ENCODE peak calls at places on chromosomes 7 and 10, in six cellular contexts. M, T, X, Q, U and Z are unnamed samples.

GRCh38 chr10:101319241-101319915 is 34.6 kb upstream of the BTRC start:
- DNase-seq in M (no peak), T (no peak), U (no peak), X (no peak), Q (no peak), Z (peak)

GRCh38 chr7:141053626-141054025 is 20.2 kb upstream of the TMEM178B start:
- DNase-seq in X (no peak), M (no peak), Q (no peak), U (no peak), T (no peak), Z (no peak)

GRCh38 chr7:66847879-66848810 is 72.9 kb upstream of the TMEM248 start:
- DNase-seq in T (no peak), M (no peak), U (no peak), Q (peak), X (no peak), Z (peak)

GRCh38 chr10:29160110-29160669 is 128.7 kb upstream of the LYZL1 start:
- DNase-seq in M (no peak), T (no peak), X (no peak), U (no peak), Q (peak), Z (peak)

GRCh38 chr7:144391823-144392255 is 11.7 kb downstream of the NOBOX start:
- DNase-seq in M (no peak), X (peak), Q (peak), T (peak), U (peak), Z (peak)

GRCh38 chr10:120017731-120018130 is 125.2 kb downstream of the SEC23IP start:
- DNase-seq in Q (no peak), M (no peak), X (no peak), U (no peak), T (no peak), Z (no peak)

GRCh38 chr10:49606981-49607535 is 3.1 kb upstream of the SLC18A3 start:
- DNase-seq in U (no peak), Q (peak), M (peak), X (peak), T (peak), Z (peak)

GRCh38 chr7:107100824-107101223 is 56.3 kb downstream of the PRKAR2B start:
- DNase-seq in U (no peak), Q (no peak), M (no peak), T (no peak), X (no peak), Z (no peak)

GRCh38 chr7:4612939-4613841 is 68.9 kb upstream of the FOXK1 start:
- DNase-seq in M (peak), T (no peak), Q (peak), X (no peak), U (peak), Z (peak)

GRCh38 chr7:151081170-151082101 is 827 bp upstream of the FASTK start:
- DNase-seq in Q (no peak), U (peak), T (no peak), M (no peak), X (no peak), Z (no peak)

GRCh38 chr10:71854031-71854430 is 3.0 kb upstream of the PSAP start:
- DNase-seq in U (no peak), T (no peak), M (no peak), X (no peak), Q (peak), Z (peak)

GRCh38 chr7:86911703-86912102 is 147.8 kb downstream of the ELAPOR2 start:
- DNase-seq in U (no peak), T (no peak), M (no peak), Q (no peak), X (no peak), Z (no peak)
- TF ChIP-seq CTCF in U (peak), T (no peak), M (no peak), Q (no peak), X (no peak), Z (no peak)

GRCh38 chr10:103712146-103712545 is 143.2 kb downstream of the SH3PXD2A start:
- DNase-seq in X (no peak), Q (no peak), M (no peak), U (no peak), T (no peak), Z (no peak)

GRCh38 chr10:103709341-103709920 is 145.9 kb downstream of the SH3PXD2A start:
- DNase-seq in X (no peak), Q (peak), T (no peak), U (no peak), M (no peak), Z (peak)

GRCh38 chr10:103712898-103713498 is 142.4 kb downstream of the SH3PXD2A start:
- DNase-seq in U (peak), X (peak), M (peak), T (peak), Q (peak), Z (peak)

GRCh38 chr10:103710490-103710889 is 144.9 kb downstream of the SH3PXD2A start:
- DNase-seq in T (no peak), M (no peak), Q (no peak), U (no peak), X (no peak), Z (no peak)

DNA sequence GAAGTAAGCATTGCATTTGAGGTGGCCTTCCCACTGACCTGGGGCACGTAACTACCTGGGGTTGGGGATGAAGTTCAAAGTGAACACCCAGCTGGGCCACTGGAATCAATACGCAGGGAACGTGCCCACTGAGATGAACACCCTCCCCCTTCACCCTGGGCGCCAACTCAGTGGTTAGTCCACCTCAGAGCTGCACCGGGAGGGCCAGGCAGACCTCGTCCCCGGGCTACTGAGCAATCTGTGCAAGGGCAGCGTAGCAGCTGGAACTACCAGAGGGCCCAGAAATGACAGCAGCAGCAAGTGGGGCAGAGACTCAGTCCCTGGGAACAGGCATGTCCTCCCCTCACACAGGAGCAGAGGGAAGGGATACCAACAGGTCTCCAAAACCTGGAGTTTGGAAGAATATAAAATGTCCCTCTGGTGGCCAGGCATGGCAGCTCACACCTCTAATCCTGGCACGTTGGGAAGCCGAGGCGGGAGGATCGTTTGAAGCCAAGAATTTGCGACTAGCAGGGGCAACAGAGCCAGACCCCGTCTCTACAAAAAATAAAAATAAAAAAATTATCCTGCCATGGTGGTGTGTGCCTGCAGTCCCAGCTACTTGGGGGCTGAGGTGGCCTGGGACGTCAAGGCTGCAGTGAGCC is 143.9 kb downstream of the SH3PXD2A start:
- DNase-seq in T (no peak), X (no peak), M (no peak), Q (no peak), U (no peak), Z (no peak)
- TF ChIP-seq CTCF in T (no peak), X (no peak), M (no peak), Q (no peak), U (peak), Z (no peak)

DNA sequence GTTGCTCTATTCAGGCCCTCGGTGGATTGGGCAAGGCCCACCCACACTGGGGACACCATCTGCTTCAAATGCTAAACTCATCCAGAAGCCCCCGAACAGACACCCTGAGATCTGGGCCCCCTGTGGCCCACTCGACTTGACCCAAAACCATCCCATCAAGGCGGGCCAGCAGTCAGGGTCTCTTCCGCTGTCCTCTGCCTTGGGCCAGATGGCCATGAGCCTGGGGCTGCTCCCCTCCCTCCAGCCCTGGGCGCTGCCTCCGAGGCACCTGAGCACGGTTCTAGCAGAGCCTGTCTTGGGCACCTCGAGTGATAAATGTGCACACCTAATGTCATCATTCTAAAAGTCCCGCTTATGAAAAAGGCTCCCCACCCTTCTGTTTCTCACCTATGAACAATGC is 449.4 kb downstream of the TCERG1L start:
- DNase-seq in T (no peak), U (no peak), X (no peak), M (no peak), Q (no peak), Z (no peak)
- TF ChIP-seq CTCF in T (no peak), U (no peak), X (no peak), M (no peak), Q (no peak), Z (no peak)

DNA sequence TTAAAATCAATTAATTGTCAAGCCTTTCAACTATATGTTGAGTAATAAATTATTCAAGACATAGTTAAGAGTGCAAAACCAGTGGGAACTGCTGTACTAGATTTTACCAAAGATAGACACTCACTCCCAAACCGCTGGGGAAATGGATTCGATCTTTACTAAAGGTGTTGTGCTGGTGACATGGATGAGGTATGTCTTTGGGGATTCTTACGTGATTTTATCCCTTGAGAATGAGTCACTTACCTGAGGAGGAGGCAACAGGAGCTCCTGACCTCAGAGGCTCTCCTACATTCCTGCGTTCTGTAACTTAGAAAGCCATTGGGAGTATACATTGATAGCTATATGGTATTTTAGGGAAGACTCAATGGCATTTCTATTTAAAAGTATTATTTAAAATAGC is 165.5 kb downstream of the PKD1L1 start:
- DNase-seq in Q (no peak), U (no peak), M (no peak), X (no peak), T (no peak), Z (no peak)
- TF ChIP-seq CTCF in Q (no peak), U (no peak), M (no peak), X (no peak), T (no peak), Z (no peak)

DNA sequence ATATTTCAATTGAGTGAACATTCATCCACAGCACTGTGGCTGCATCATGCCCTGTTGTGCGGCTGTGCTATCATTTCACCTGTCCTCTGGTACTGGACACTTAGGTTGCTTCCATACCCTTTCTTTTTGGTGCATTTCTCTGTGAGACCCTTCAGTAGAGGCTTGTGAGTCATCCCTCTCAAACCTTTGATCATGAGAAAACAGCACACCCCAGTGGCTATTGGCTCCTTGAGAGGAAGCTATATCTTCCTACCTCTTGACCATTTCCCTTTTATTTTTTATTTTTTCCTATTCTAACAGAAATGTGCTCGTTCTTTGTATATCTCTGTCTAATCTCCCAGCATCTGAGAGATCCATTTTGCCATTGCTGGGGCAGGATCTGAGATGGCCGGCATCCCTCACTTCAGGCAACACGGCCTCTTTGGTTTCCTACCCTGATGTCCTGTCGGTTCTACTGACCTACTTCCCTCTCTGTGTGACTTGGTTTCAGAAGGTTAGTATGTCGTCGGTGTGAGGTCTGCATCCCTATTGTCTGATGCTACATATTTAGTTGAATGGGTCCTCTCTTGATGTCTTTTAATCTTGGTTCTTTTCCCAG is 23.8 kb upstream of the PIK3AP1 start:
- DNase-seq in X (no peak), T (no peak), M (no peak), Q (peak), U (peak), Z (peak)
- TF ChIP-seq CTCF in X (peak), T (peak), M (peak), Q (peak), U (peak), Z (peak)

GRCh38 chr7:157775021-157775559 is 438.3 kb downstream of the DNAJB6 start:
- DNase-seq in M (no peak), U (no peak), T (no peak), Q (no peak), X (no peak), Z (no peak)

GRCh38 chr7:157772486-157773130 is 435.8 kb downstream of the DNAJB6 start:
- DNase-seq in M (no peak), Q (no peak), U (no peak), T (no peak), X (no peak), Z (no peak)

GRCh38 chr7:157773361-157773760 is 436.6 kb downstream of the DNAJB6 start:
- DNase-seq in U (no peak), M (no peak), X (no peak), Q (no peak), T (no peak), Z (no peak)

GRCh38 chr7:157775560-157776332 is 438.9 kb downstream of the DNAJB6 start:
- DNase-seq in Q (no peak), T (no peak), M (no peak), U (no peak), X (no peak), Z (no peak)

DNA sequence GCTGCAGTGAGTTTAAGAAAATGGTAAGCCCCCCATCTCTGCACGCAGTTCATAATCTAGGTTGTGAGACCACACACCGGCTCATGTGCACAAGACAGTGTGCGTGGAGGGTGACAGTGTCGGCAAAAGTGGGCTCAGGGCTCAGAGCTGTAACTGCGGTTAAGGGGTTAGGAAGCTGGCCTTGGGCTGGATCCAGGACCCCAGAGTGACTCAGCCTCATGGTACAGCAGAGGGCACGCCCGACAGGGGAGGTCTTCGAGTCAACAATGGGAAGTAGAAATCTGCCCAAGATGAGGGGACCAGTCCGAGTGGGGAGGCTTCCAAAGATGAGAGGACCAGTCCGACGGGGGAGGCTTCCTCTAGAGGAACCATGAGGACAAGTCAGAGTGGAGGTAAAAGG is 437.7 kb downstream of the DNAJB6 start:
- DNase-seq in M (no peak), X (no peak), U (no peak), Q (no peak), T (no peak), Z (no peak)
- TF ChIP-seq CTCF in M (no peak), X (no peak), U (no peak), Q (no peak), T (no peak), Z (no peak)